ENCODE peak calls at places on chromosomes 5 and 9, in six cellular contexts. One of them, this sample, is unnamed.

GRCh38 chr9:107489687-107490605 is at the start of gene KLF4:
- DNase-seq in fibroblast of lung: peak; percentile 97
- DNase-seq in HCT116: peak; percentile 86
- DNase-seq in upper lobe of right lung: peak; percentile 94
- DNase-seq in lower lobe of right lung: peak; percentile 94
- DNase-seq in choroid plexus epithelial cell: peak; percentile 96
- DNase-seq in this sample: peak; percentile 94

GRCh38 chr5:116358015-116358523 is 216.6 kb downstream of the SEMA6A start:
- DNase-seq in lower lobe of right lung: no peak
- DNase-seq in HCT116: no peak
- DNase-seq in upper lobe of right lung: no peak
- DNase-seq in fibroblast of lung: no peak
- DNase-seq in choroid plexus epithelial cell: no peak
- DNase-seq in this sample: no peak

GRCh38 chr5:116409591-116410296 is 164.9 kb downstream of the SEMA6A start:
- DNase-seq in fibroblast of lung: no peak
- DNase-seq in HCT116: no peak
- DNase-seq in lower lobe of right lung: no peak
- DNase-seq in upper lobe of right lung: no peak
- DNase-seq in choroid plexus epithelial cell: no peak
- DNase-seq in this sample: no peak

GRCh38 chr9:17824191-17824926 is 245.5 kb downstream of the SH3GL2 start:
- DNase-seq in upper lobe of right lung: no peak
- DNase-seq in HCT116: no peak
- DNase-seq in lower lobe of right lung: no peak
- DNase-seq in choroid plexus epithelial cell: peak; percentile 7
- DNase-seq in fibroblast of lung: no peak
- DNase-seq in this sample: peak; percentile 22

GRCh38 chr5:17951392-17952169 is 317.3 kb downstream of the TAF11L14 start:
- DNase-seq in upper lobe of right lung: no peak
- DNase-seq in lower lobe of right lung: no peak
- DNase-seq in HCT116: no peak
- DNase-seq in choroid plexus epithelial cell: no peak
- DNase-seq in fibroblast of lung: no peak
- DNase-seq in this sample: no peak

GRCh38 chr5:77328926-77329647 is 118.6 kb downstream of the PDE8B start:
- DNase-seq in choroid plexus epithelial cell: no peak
- DNase-seq in HCT116: no peak
- DNase-seq in lower lobe of right lung: no peak
- DNase-seq in fibroblast of lung: no peak
- DNase-seq in upper lobe of right lung: no peak
- DNase-seq in this sample: no peak

GRCh38 chr5:6408627-6409446 is 30.5 kb upstream of the MED10 start:
- DNase-seq in choroid plexus epithelial cell: peak; percentile 26
- DNase-seq in upper lobe of right lung: no peak
- DNase-seq in HCT116: no peak
- DNase-seq in fibroblast of lung: no peak
- DNase-seq in lower lobe of right lung: no peak
- DNase-seq in this sample: no peak

GRCh38 chr5:106957336-106957735 is 713.4 kb downstream of the EFNA5 start:
- DNase-seq in upper lobe of right lung: no peak
- DNase-seq in choroid plexus epithelial cell: no peak
- DNase-seq in fibroblast of lung: no peak
- DNase-seq in lower lobe of right lung: no peak
- DNase-seq in HCT116: no peak
- DNase-seq in this sample: no peak

GRCh38 chr5:65483474-65484346 is 2.0 kb upstream of the ADAMTS6 start:
- DNase-seq in HCT116: peak; percentile 52
- DNase-seq in lower lobe of right lung: no peak
- DNase-seq in upper lobe of right lung: no peak
- DNase-seq in fibroblast of lung: peak; percentile 90
- DNase-seq in choroid plexus epithelial cell: peak; percentile 88
- DNase-seq in this sample: peak; percentile 80

GRCh38 chr5:77683171-77683732 is 44.7 kb upstream of the OTP start:
- DNase-seq in HCT116: no peak
- DNase-seq in choroid plexus epithelial cell: no peak
- DNase-seq in fibroblast of lung: no peak
- DNase-seq in upper lobe of right lung: no peak
- DNase-seq in lower lobe of right lung: no peak
- DNase-seq in this sample: peak; percentile 43

GRCh38 chr5:143261748-143262392 is 141.6 kb downstream of the NR3C1 start:
- DNase-seq in upper lobe of right lung: no peak
- DNase-seq in HCT116: no peak
- DNase-seq in fibroblast of lung: peak; percentile 87
- DNase-seq in choroid plexus epithelial cell: peak; percentile 87
- DNase-seq in lower lobe of right lung: no peak
- DNase-seq in this sample: peak; percentile 62

GRCh38 chr9:37062331-37062730 is 28.3 kb upstream of the PAX5 start:
- DNase-seq in HCT116: no peak
- DNase-seq in choroid plexus epithelial cell: no peak
- DNase-seq in fibroblast of lung: no peak
- DNase-seq in lower lobe of right lung: no peak
- DNase-seq in upper lobe of right lung: no peak
- DNase-seq in this sample: no peak
- H3K4me3 ChIP-seq in HCT116: no peak overlapping the region
- H3K4me3 ChIP-seq in choroid plexus epithelial cell: no peak overlapping the region
- H3K4me3 ChIP-seq in fibroblast of lung: no peak overlapping the region
- H3K4me3 ChIP-seq in lower lobe of right lung: no peak overlapping the region
- H3K4me3 ChIP-seq in upper lobe of right lung: no peak overlapping the region
- H3K4me3 ChIP-seq in this sample: no peak overlapping the region

GRCh38 chr5:12335938-12336337 is 431.7 kb upstream of the CTNND2 start:
- DNase-seq in choroid plexus epithelial cell: no peak
- DNase-seq in HCT116: no peak
- DNase-seq in lower lobe of right lung: no peak
- DNase-seq in fibroblast of lung: no peak
- DNase-seq in upper lobe of right lung: no peak
- DNase-seq in this sample: no peak
- TF ChIP-seq CTCF in choroid plexus epithelial cell: no peak
- TF ChIP-seq CTCF in HCT116: no peak
- TF ChIP-seq CTCF in lower lobe of right lung: no peak
- TF ChIP-seq CTCF in fibroblast of lung: no peak
- TF ChIP-seq CTCF in upper lobe of right lung: no peak
- TF ChIP-seq CTCF in this sample: no peak

GRCh38 chr5:59873113-59873512 is 20.4 kb downstream of the PDE4D start:
- DNase-seq in fibroblast of lung: peak; percentile 50
- DNase-seq in upper lobe of right lung: no peak
- DNase-seq in lower lobe of right lung: no peak
- DNase-seq in choroid plexus epithelial cell: peak; percentile 90
- DNase-seq in HCT116: no peak
- DNase-seq in this sample: peak; percentile 95
- H3K4me3 ChIP-seq in fibroblast of lung: no peak overlapping the region
- H3K4me3 ChIP-seq in upper lobe of right lung: no peak overlapping the region
- H3K4me3 ChIP-seq in lower lobe of right lung: no peak overlapping the region
- H3K4me3 ChIP-seq in choroid plexus epithelial cell: no peak overlapping the region
- H3K4me3 ChIP-seq in HCT116: no peak overlapping the region
- H3K4me3 ChIP-seq in this sample: no peak overlapping the region

GRCh38 chr5:137575847-137576246 is 76.7 kb upstream of the SPOCK1 start:
- DNase-seq in upper lobe of right lung: no peak
- DNase-seq in HCT116: no peak
- DNase-seq in fibroblast of lung: no peak
- DNase-seq in choroid plexus epithelial cell: no peak
- DNase-seq in lower lobe of right lung: no peak
- DNase-seq in this sample: peak; percentile 38

GRCh38 chr5:137583129-137583528 is 84.0 kb upstream of the SPOCK1 start:
- DNase-seq in upper lobe of right lung: no peak
- DNase-seq in lower lobe of right lung: no peak
- DNase-seq in choroid plexus epithelial cell: no peak
- DNase-seq in fibroblast of lung: no peak
- DNase-seq in HCT116: no peak
- DNase-seq in this sample: no peak

GRCh38 chr5:137575211-137575610 is 76.1 kb upstream of the SPOCK1 start:
- DNase-seq in HCT116: no peak
- DNase-seq in fibroblast of lung: no peak
- DNase-seq in choroid plexus epithelial cell: no peak
- DNase-seq in upper lobe of right lung: no peak
- DNase-seq in lower lobe of right lung: no peak
- DNase-seq in this sample: no peak

GRCh38 chr5:137582218-137582617 is 83.1 kb upstream of the SPOCK1 start:
- DNase-seq in fibroblast of lung: no peak
- DNase-seq in HCT116: no peak
- DNase-seq in upper lobe of right lung: no peak
- DNase-seq in choroid plexus epithelial cell: no peak
- DNase-seq in lower lobe of right lung: no peak
- DNase-seq in this sample: peak; percentile 12

DNA sequence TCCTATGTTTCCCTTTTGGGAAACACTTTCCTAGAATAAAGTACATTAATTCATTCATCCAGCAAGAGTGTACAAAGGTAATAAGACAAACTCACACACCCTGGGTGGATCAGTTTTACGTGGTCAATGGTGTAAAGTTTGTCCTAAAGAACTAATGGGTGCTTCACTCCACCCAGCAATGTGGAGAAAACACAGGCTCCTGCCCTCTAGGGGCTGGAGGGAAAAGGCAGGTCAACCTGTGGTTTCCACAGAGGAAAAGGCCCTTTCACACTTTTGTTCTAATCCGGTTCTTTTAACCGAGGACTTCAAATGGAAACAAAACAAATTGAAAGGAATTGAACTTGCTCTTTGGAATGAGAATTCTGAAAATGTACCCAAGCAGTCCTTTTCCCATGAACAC is 80.9 kb upstream of the SPOCK1 start:
- DNase-seq in upper lobe of right lung: no peak
- DNase-seq in fibroblast of lung: no peak
- DNase-seq in HCT116: no peak
- DNase-seq in choroid plexus epithelial cell: no peak
- DNase-seq in lower lobe of right lung: no peak
- DNase-seq in this sample: no peak
- TF ChIP-seq CTCF in upper lobe of right lung: no peak
- TF ChIP-seq CTCF in fibroblast of lung: peak; percentile 11
- TF ChIP-seq CTCF in HCT116: peak; percentile 48
- TF ChIP-seq CTCF in choroid plexus epithelial cell: peak; percentile 28
- TF ChIP-seq CTCF in lower lobe of right lung: no peak
- TF ChIP-seq CTCF in this sample: peak; percentile 43

DNA sequence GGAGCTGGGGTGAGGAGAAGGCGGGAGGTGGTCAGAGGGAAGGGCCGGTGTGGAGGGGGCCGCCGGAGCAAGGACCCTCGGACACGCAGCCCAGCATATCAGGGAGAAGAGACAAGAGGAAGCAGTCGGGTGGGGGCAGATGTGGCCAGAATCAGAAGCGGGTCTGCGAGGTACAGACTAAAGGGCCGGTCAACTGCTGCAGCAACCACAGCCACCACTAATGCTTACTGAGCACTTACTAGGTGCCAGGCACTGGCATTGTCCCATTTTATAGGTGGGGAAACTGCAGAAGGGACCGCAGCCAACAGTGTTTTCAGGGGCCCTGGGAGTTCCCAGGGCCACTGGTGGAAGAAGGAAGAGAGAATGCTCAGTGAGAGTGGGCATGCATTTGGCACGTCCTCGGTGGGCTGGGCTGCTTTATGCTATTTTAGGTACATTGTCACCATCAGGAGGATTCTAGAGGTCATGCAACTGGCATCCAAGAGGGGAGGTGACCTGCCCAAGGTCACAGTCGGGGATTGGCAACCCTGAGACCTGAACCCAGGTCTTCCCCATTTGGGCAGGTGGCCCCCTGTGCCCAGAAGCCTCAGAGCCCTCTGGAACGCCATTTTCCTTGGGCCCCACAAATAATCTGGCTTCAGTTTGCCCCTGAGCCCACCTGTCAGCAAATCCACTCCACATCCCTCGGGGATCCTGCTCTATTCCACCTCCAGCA is 53.4 kb downstream of the DUSP1 start:
- DNase-seq in fibroblast of lung: no peak
- DNase-seq in choroid plexus epithelial cell: no peak
- DNase-seq in lower lobe of right lung: no peak
- DNase-seq in upper lobe of right lung: no peak
- DNase-seq in HCT116: no peak
- DNase-seq in this sample: no peak
- H3K4me3 ChIP-seq in fibroblast of lung: no peak overlapping the region
- H3K4me3 ChIP-seq in choroid plexus epithelial cell: no peak overlapping the region
- H3K4me3 ChIP-seq in lower lobe of right lung: no peak overlapping the region
- H3K4me3 ChIP-seq in upper lobe of right lung: no peak overlapping the region
- H3K4me3 ChIP-seq in HCT116: no peak overlapping the region
- H3K4me3 ChIP-seq in this sample: no peak overlapping the region

GRCh38 chr9:34503406-34503805 is 19.4 kb downstream of the ENHO start:
- DNase-seq in upper lobe of right lung: no peak
- DNase-seq in fibroblast of lung: no peak
- DNase-seq in HCT116: no peak
- DNase-seq in choroid plexus epithelial cell: no peak
- DNase-seq in lower lobe of right lung: no peak
- DNase-seq in this sample: no peak

GRCh38 chr9:34501372-34501771 is 21.4 kb downstream of the ENHO start:
- DNase-seq in lower lobe of right lung: no peak
- DNase-seq in HCT116: no peak
- DNase-seq in upper lobe of right lung: no peak
- DNase-seq in choroid plexus epithelial cell: no peak
- DNase-seq in fibroblast of lung: no peak
- DNase-seq in this sample: no peak

GRCh38 chr9:34502471-34503335 is 20.1 kb downstream of the ENHO start:
- DNase-seq in HCT116: no peak
- DNase-seq in choroid plexus epithelial cell: no peak
- DNase-seq in upper lobe of right lung: no peak
- DNase-seq in lower lobe of right lung: no peak
- DNase-seq in fibroblast of lung: no peak
- DNase-seq in this sample: no peak

GRCh38 chr9:34500623-34501267 is 22.0 kb downstream of the ENHO start:
- DNase-seq in upper lobe of right lung: no peak
- DNase-seq in choroid plexus epithelial cell: peak; percentile 47
- DNase-seq in fibroblast of lung: peak; percentile 27
- DNase-seq in lower lobe of right lung: peak; percentile 58
- DNase-seq in HCT116: peak; percentile 29
- DNase-seq in this sample: peak; percentile 17

GRCh38 chr9:34501889-34502425 is 20.8 kb downstream of the ENHO start:
- DNase-seq in choroid plexus epithelial cell: peak; percentile 62
- DNase-seq in fibroblast of lung: peak; percentile 64
- DNase-seq in HCT116: no peak
- DNase-seq in lower lobe of right lung: peak; percentile 78
- DNase-seq in upper lobe of right lung: peak; percentile 79
- DNase-seq in this sample: peak; percentile 84
- TF ChIP-seq CTCF in choroid plexus epithelial cell: peak; percentile 62
- TF ChIP-seq CTCF in fibroblast of lung: peak; percentile 40
- TF ChIP-seq CTCF in HCT116: no peak
- TF ChIP-seq CTCF in lower lobe of right lung: peak; percentile 25
- TF ChIP-seq CTCF in upper lobe of right lung: no peak
- TF ChIP-seq CTCF in this sample: peak; percentile 37

GRCh38 chr5:151781201-151781600 is 9.4 kb downstream of the G3BP1 start:
- DNase-seq in lower lobe of right lung: no peak
- DNase-seq in choroid plexus epithelial cell: no peak
- DNase-seq in upper lobe of right lung: no peak
- DNase-seq in HCT116: no peak
- DNase-seq in fibroblast of lung: no peak
- DNase-seq in this sample: peak; percentile 24

GRCh38 chr5:151780348-151780747 is 8.6 kb downstream of the G3BP1 start:
- DNase-seq in upper lobe of right lung: no peak
- DNase-seq in HCT116: no peak
- DNase-seq in choroid plexus epithelial cell: no peak
- DNase-seq in lower lobe of right lung: no peak
- DNase-seq in fibroblast of lung: no peak
- DNase-seq in this sample: no peak

GRCh38 chr5:151784141-151784540 is 12.4 kb downstream of the G3BP1 start:
- DNase-seq in upper lobe of right lung: no peak
- DNase-seq in lower lobe of right lung: no peak
- DNase-seq in HCT116: no peak
- DNase-seq in fibroblast of lung: no peak
- DNase-seq in choroid plexus epithelial cell: no peak
- DNase-seq in this sample: no peak

GRCh38 chr5:151775025-151775606 is 3.4 kb downstream of the G3BP1 start:
- DNase-seq in HCT116: no peak
- DNase-seq in upper lobe of right lung: no peak
- DNase-seq in choroid plexus epithelial cell: no peak
- DNase-seq in fibroblast of lung: no peak
- DNase-seq in lower lobe of right lung: no peak
- DNase-seq in this sample: no peak

GRCh38 chr5:151779531-151780125 is 7.9 kb downstream of the G3BP1 start:
- DNase-seq in upper lobe of right lung: no peak
- DNase-seq in choroid plexus epithelial cell: no peak
- DNase-seq in lower lobe of right lung: no peak
- DNase-seq in HCT116: no peak
- DNase-seq in fibroblast of lung: no peak
- DNase-seq in this sample: no peak
- H3K4me3 ChIP-seq in upper lobe of right lung: no peak overlapping the region
- H3K4me3 ChIP-seq in choroid plexus epithelial cell: no peak overlapping the region
- H3K4me3 ChIP-seq in lower lobe of right lung: no peak overlapping the region
- H3K4me3 ChIP-seq in HCT116: no peak overlapping the region
- H3K4me3 ChIP-seq in fibroblast of lung: no peak overlapping the region
- H3K4me3 ChIP-seq in this sample: no peak overlapping the region